ENCODE peak calls at places on chromosomes 1 and 21, in four cellular contexts. D is fibroblast of the aortic adventitia, K is HFF-Myc, I is MCF 10A. H is an unnamed sample.

GRCh38 chr1:189429610-189430009 is 1048.1 kb downstream of the BRINP3 start:
- DNase-seq in D (peak; percentile 58), K (no peak), I (peak; percentile 68), H (no peak)

GRCh38 chr1:99481391-99481996 is 164.4 kb upstream of the PALMD start:
- DNase-seq in D (peak; percentile 77), K (peak; percentile 58), I (peak; percentile 72), H (peak; percentile 57)

GRCh38 chr1:71587961-71588360 is 507.1 kb upstream of the ZRANB2 start:
- DNase-seq in D (peak; percentile 69), K (peak; percentile 15), I (peak; percentile 29), H (no peak)

GRCh38 chr1:85865183-85865582 is 156.9 kb upstream of the ZNHIT6 start:
- DNase-seq in D (peak; percentile 5), K (no peak), I (peak; percentile 27), H (no peak)

GRCh38 chr1:43708006-43708412 is 673 bp downstream of the ST3GAL3 start:
- DNase-seq in D (peak; percentile 54), K (no peak), I (peak; percentile 51), H (peak; percentile 45)

GRCh38 chr1:9466780-9467755 is 72.2 kb upstream of the SLC25A33 start:
- DNase-seq in D (peak; percentile 53), K (no peak), I (no peak), H (no peak)

GRCh38 chr1:219434285-219434950 is 178.5 kb downstream of the ZC3H11B start:
- DNase-seq in D (no peak), K (no peak), I (no peak), H (no peak)

GRCh38 chr1:165753934-165754333 is 14.7 kb downstream of the TMCO1 start:
- DNase-seq in D (no peak), K (no peak), I (no peak), H (no peak)

GRCh38 chr1:202235856-202236837 is 42.5 kb downstream of the LGR6 start:
- DNase-seq in D (peak; percentile 88), K (peak; percentile 68), I (peak; percentile 97), H (peak; percentile 83)

GRCh38 chr1:29896791-29897725 is 660.7 kb downstream of the PTPRU start:
- DNase-seq in D (no peak), K (no peak), I (no peak), H (no peak)

GRCh38 chr1:2611621-2612437 is 21.0 kb downstream of the MMEL1 start:
- DNase-seq in D (no peak), K (no peak), I (no peak), H (no peak)

GRCh38 chr1:94621392-94621791 is 79.8 kb upstream of the F3 start:
- DNase-seq in D (no peak), K (no peak), I (peak; percentile 87), H (no peak)

GRCh38 chr21:41559658-41560599 is 52.0 kb upstream of the TMPRSS2 start:
- DNase-seq in D (peak; percentile 46), K (peak; percentile 81), I (no peak), H (peak; percentile 29)

GRCh38 chr1:110630770-110631663 is 24.9 kb upstream of the KCNA2 start:
- DNase-seq in D (peak; percentile 60), K (no peak), I (peak; percentile 74), H (peak; percentile 89)

GRCh38 chr21:44817914-44818635 is at the start of gene SUMO3:
- DNase-seq in D (peak; percentile 72), K (no peak), I (peak; percentile 60), H (peak; percentile 82)
- TF ChIP-seq CTCF in D (no peak), K (no peak), I (no peak), H (no peak)

DNA sequence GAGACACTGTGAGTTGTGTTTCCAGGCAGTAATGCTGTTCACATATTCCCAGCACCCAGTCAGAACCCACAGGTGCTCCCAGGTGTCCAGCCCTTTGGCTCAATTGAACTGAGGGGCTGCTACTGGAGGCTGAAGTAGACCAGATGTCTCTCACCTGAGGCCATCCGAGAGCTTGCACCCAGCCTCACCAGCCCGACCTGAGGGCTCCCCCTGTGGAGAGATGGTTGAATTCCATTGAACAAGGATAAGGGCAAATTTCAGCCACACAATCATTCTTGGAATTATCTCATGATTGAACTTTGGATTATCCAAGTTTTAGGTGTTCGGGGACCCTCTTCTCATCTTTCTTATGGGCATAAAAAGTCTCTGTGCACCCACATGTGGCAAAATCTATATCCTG is 52.1 kb downstream of the OBSCN start:
- DNase-seq in D (no peak), K (no peak), I (peak; percentile 56), H (no peak)
- TF ChIP-seq CTCF in D (no peak), K (no peak), I (peak; percentile 40), H (no peak)

DNA sequence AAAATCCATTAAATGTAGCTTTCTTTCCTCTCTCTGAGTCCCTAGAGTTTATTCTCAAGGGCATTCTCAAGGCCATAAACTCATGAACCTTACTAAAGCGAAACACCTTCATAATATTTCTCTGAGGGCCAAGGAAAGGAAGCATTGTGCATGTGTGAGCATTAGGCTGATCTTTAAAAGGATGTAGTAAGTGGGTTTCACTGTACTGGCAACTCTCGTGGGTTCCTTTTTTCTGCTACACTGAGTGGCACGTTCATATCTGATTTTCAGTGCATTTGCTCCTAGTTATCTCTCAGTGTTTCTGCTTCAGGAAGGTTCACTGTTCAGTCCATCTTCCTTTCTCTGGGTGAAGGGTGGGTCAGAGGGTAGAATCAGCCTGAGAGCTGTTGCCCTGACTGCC is 192.8 kb upstream of the ADGRL2 start:
- DNase-seq in D (no peak), K (no peak), I (no peak), H (no peak)
- TF ChIP-seq CTCF in D (no peak), K (no peak), I (no peak), H (no peak)

GRCh38 chr1:212315907-212316306 is 30.7 kb downstream of the PPP2R5A start:
- DNase-seq in D (peak; percentile 58), K (no peak), I (peak; percentile 72), H (peak; percentile 28)
- TF ChIP-seq CTCF in D (peak; percentile 46), K (peak; percentile 19), I (peak; percentile 48), H (peak; percentile 6)

GRCh38 chr1:175192630-175193338 is at the start of gene KIAA0040:
- DNase-seq in D (no peak), K (no peak), I (peak; percentile 87), H (peak; percentile 66)
- TF ChIP-seq CTCF in D (no peak), K (no peak), I (no peak), H (no peak)

GRCh38 chr1:174968750-174969244 is 30.9 kb upstream of the CACYBP start:
- DNase-seq in D (peak; percentile 46), K (no peak), I (peak; percentile 60), H (peak; percentile 54)

GRCh38 chr1:174971902-174972301 is 27.8 kb upstream of the CACYBP start:
- DNase-seq in D (no peak), K (no peak), I (no peak), H (no peak)

GRCh38 chr1:174969977-174970376 is 29.8 kb upstream of the CACYBP start:
- DNase-seq in D (no peak), K (no peak), I (no peak), H (peak; percentile 76)

GRCh38 chr1:174974711-174975111 is 25.0 kb upstream of the CACYBP start:
- DNase-seq in D (no peak), K (no peak), I (no peak), H (no peak)

DNA sequence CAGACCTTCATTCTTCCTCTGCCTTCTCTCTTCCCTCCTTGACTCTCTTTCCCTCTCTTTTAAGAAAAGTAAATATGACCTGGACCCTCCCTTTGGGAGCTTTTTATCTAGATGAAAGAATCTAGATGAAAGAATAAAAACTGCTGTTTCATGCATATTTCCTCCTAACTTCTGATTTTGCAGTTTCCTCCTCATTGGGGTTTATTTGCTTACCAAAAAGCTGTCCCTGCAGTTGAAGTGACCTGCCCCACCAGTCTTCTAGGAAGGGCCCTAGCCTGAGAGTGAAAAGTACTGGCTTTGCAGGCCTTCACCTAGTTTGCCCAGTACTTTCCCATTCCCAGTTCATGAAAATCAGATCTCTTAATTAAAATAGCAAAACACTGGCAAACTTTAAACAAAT is 28.3 kb upstream of the CACYBP start:
- DNase-seq in D (no peak), K (no peak), I (no peak), H (no peak)
- TF ChIP-seq CTCF in D (no peak), K (no peak), I (no peak), H (no peak)

H was measured in activated CD8-positive, alpha-beta T cell treated with anti-CD3 and anti-CD28 coated beads for 36 hours.